ENCODE peak calls at places on chromosomes 1 and 21, in four cellular contexts. J is Calu3, A is NCI-H1417, W is BE2C. M is an unnamed sample.

GRCh38 chr1:905811-906531 is 17.8 kb upstream of the SAMD11 start:
- DNase-seq in J (no peak), A (no peak), W (peak), M (no peak)

GRCh38 chr1:114979278-114979891 is 50.2 kb upstream of the TSHB start:
- DNase-seq in A (peak), J (peak), W (peak), M (no peak)

GRCh38 chr1:86503477-86504129 is 34.9 kb downstream of the CLCA1 start:
- DNase-seq in W (no peak), A (no peak), J (no peak), M (no peak)

GRCh38 chr1:18010408-18010807 is 97.2 kb upstream of the IGSF21 start:
- DNase-seq in A (no peak), J (no peak), W (peak), M (no peak)

GRCh38 chr21:44914176-44914874 is 6.4 kb downstream of the ITGB2 start:
- DNase-seq in W (no peak), J (no peak), A (no peak), M (no peak)

GRCh38 chr1:168709407-168709891 is 19.6 kb downstream of the DPT start:
- DNase-seq in W (no peak), A (no peak), J (peak), M (no peak)

GRCh38 chr1:98793136-98793535 is 131.6 kb downstream of the SNX7 start:
- DNase-seq in J (no peak), W (no peak), A (no peak), M (no peak)

GRCh38 chr21:43829575-43830119 is 35.4 kb upstream of the AGPAT3 start:
- DNase-seq in W (no peak), J (no peak), A (no peak), M (no peak)

GRCh38 chr1:158101944-158102343 is 78.8 kb upstream of the CD1D start:
- DNase-seq in A (no peak), J (no peak), W (no peak), M (no peak)

GRCh38 chr1:85417017-85417416 is 47.9 kb downstream of the DDAH1 start:
- DNase-seq in J (no peak), W (no peak), A (no peak), M (no peak)

GRCh38 chr1:236904874-236905741 is 99.1 kb downstream of the MT1HL1 start:
- DNase-seq in W (no peak), A (no peak), J (no peak), M (peak)

GRCh38 chr1:43005460-43006351 is 47.0 kb upstream of the SLC2A1 start:
- DNase-seq in A (no peak), W (peak), J (no peak), M (no peak)

GRCh38 chr1:67100833-67101232 is 33.9 kb downstream of the C1orf141 start:
- DNase-seq in A (no peak), W (no peak), J (no peak), M (no peak)

GRCh38 chr1:8348777-8349472 is 31.0 kb downstream of the SLC45A1 start:
- DNase-seq in W (peak), A (peak), J (peak), M (no peak)

GRCh38 chr1:68162761-68163160 is 69.6 kb downstream of the WLS start:
- DNase-seq in W (no peak), J (no peak), A (no peak), M (no peak)

GRCh38 chr1:246364415-246364941 is 142.6 kb downstream of the SMYD3 start:
- DNase-seq in J (no peak), A (peak), W (no peak), M (no peak)

GRCh38 chr21:33655591-33656221 is 13.4 kb downstream of the ITSN1 start:
- DNase-seq in A (no peak), W (no peak), J (peak), M (peak)

GRCh38 chr1:229952670-229953520 is 114.1 kb upstream of the GALNT2 start:
- DNase-seq in A (no peak), J (no peak), W (no peak), M (no peak)

GRCh38 chr1:69952691-69953090 is 252.7 kb downstream of the LRRC40 start:
- DNase-seq in J (no peak), A (no peak), W (no peak), M (no peak)

GRCh38 chr1:212283741-212284140 is 1.5 kb upstream of the PPP2R5A start:
- DNase-seq in W (no peak), A (no peak), J (no peak), M (no peak)

GRCh38 chr1:110240476-110241210 is 30.5 kb downstream of the KCNC4 start:
- DNase-seq in J (peak), W (peak), A (peak), M (no peak)

GRCh38 chr1:64959973-64960372 is 6.4 kb downstream of the JAK1 start:
- DNase-seq in W (no peak), J (no peak), A (no peak), M (no peak)

GRCh38 chr1:112446411-112446810 is 50.4 kb downstream of the CTTNBP2NL start:
- DNase-seq in W (no peak), A (no peak), J (no peak), M (no peak)

GRCh38 chr1:247885011-247885410 is 10.4 kb upstream of the OR2W3 start:
- DNase-seq in J (no peak), W (no peak), A (no peak), M (no peak)

GRCh38 chr1:3064901-3065300 is 4.1 kb upstream of the PRDM16 start:
- DNase-seq in J (no peak), W (no peak), A (no peak), M (no peak)

GRCh38 chr1:240585975-240586374 is 26.0 kb downstream of the GREM2 start:
- DNase-seq in A (no peak), W (no peak), J (no peak), M (no peak)

GRCh38 chr1:65066379-65066765 is 81.6 kb upstream of the AK4 start:
- DNase-seq in A (peak), W (no peak), J (no peak), M (no peak)

GRCh38 chr1:29124366-29125236 is 898 bp upstream of the TMEM200B start:
- DNase-seq in W (peak), J (peak), A (no peak), M (no peak)

GRCh38 chr1:44464361-44464760 is 59.3 kb downstream of the RNF220 start:
- DNase-seq in A (no peak), J (no peak), W (no peak), M (no peak)

GRCh38 chr1:150516050-150516591 is 569 bp downstream of the FALEC start:
- DNase-seq in J (peak), A (peak), W (no peak), M (no peak)

GRCh38 chr21:46061063-46061462 is 36.8 kb upstream of the COL6A2 start:
- DNase-seq in J (no peak), A (no peak), W (no peak), M (no peak)

GRCh38 chr21:44874240-44874496 is 678 bp upstream of the PTTG1IP start:
- DNase-seq in J (no peak), W (no peak), A (peak), M (no peak)

GRCh38 chr1:6343506-6344405 is 49.8 kb downstream of the ACOT7 start:
- DNase-seq in A (peak), W (peak), J (peak), M (peak)

GRCh38 chr1:23393706-23394105 is 24.1 kb upstream of the ZNF436 start:
- DNase-seq in A (no peak), W (peak), J (peak), M (no peak)

GRCh38 chr1:41612953-41613352 is 128.5 kb upstream of the EDN2 start:
- DNase-seq in W (no peak), A (no peak), J (no peak), M (no peak)

M was measured in Panc1.